ENCODE peak calls at places on chromosomes 3 and 15, in eight cellular contexts. One of them, this sample, is unnamed.
A peak's percentile ranks its signal among the peaks of the same experiment; 100 is the strongest.

GRCh38 chr3:32797776-32798175 is 20.0 kb upstream of the TRIM71 start:
- DNase-seq in HCT116: no peak
- DNase-seq in H1: no peak
- DNase-seq in suprapubic skin: no peak
- DNase-seq in stomach: no peak
- DNase-seq in spleen: no peak
- DNase-seq in K562: no peak
- DNase-seq in prostate gland: no peak
- DNase-seq in this sample: no peak

GRCh38 chr15:45573961-45574629 is 13.1 kb upstream of the BLOC1S6 start:
- DNase-seq in HCT116: peak; percentile 53
- DNase-seq in H1: peak; percentile 63
- DNase-seq in suprapubic skin: no peak
- DNase-seq in stomach: no peak
- DNase-seq in spleen: no peak
- DNase-seq in K562: peak; percentile 25
- DNase-seq in prostate gland: no peak
- DNase-seq in this sample: no peak

GRCh38 chr3:178245385-178245778 is 290.9 kb upstream of the KCNMB2 start:
- DNase-seq in HCT116: no peak
- DNase-seq in H1: no peak
- DNase-seq in suprapubic skin: no peak
- DNase-seq in stomach: no peak
- DNase-seq in spleen: no peak
- DNase-seq in K562: no peak
- DNase-seq in prostate gland: no peak
- DNase-seq in this sample: no peak

GRCh38 chr3:126498936-126499335 is 18.6 kb downstream of the UROC1 start:
- DNase-seq in HCT116: no peak
- DNase-seq in H1: no peak
- DNase-seq in suprapubic skin: no peak
- DNase-seq in stomach: no peak
- DNase-seq in spleen: peak; percentile 66
- DNase-seq in K562: no peak
- DNase-seq in prostate gland: no peak
- DNase-seq in this sample: no peak

GRCh38 chr3:24829011-24829581 is 334.4 kb upstream of the THRB start:
- DNase-seq in HCT116: no peak
- DNase-seq in H1: no peak
- DNase-seq in suprapubic skin: no peak
- DNase-seq in stomach: peak; percentile 62
- DNase-seq in spleen: peak; percentile 75
- DNase-seq in K562: peak; percentile 55
- DNase-seq in prostate gland: peak; percentile 55
- DNase-seq in this sample: no peak

GRCh38 chr15:66100761-66101160 is 152.8 kb downstream of the MEGF11 start:
- DNase-seq in HCT116: no peak
- DNase-seq in H1: no peak
- DNase-seq in suprapubic skin: no peak
- DNase-seq in stomach: no peak
- DNase-seq in spleen: no peak
- DNase-seq in K562: no peak
- DNase-seq in prostate gland: no peak
- DNase-seq in this sample: no peak

GRCh38 chr3:153137626-153138025 is 24.4 kb upstream of the RAP2B start:
- DNase-seq in HCT116: no peak
- DNase-seq in H1: no peak
- DNase-seq in suprapubic skin: no peak
- DNase-seq in stomach: no peak
- DNase-seq in spleen: no peak
- DNase-seq in K562: no peak
- DNase-seq in prostate gland: no peak
- DNase-seq in this sample: no peak

GRCh38 chr3:2097641-2098191 is 950 bp upstream of the CNTN4 start:
- DNase-seq in HCT116: no peak
- DNase-seq in H1: no peak
- DNase-seq in suprapubic skin: no peak
- DNase-seq in stomach: no peak
- DNase-seq in spleen: no peak
- DNase-seq in K562: no peak
- DNase-seq in prostate gland: no peak
- DNase-seq in this sample: no peak

GRCh38 chr3:183064475-183064874 is 34.8 kb downstream of the MCCC1 start:
- DNase-seq in HCT116: no peak
- DNase-seq in H1: peak; percentile 46
- DNase-seq in suprapubic skin: no peak
- DNase-seq in stomach: no peak
- DNase-seq in spleen: no peak
- DNase-seq in K562: no peak
- DNase-seq in prostate gland: no peak
- DNase-seq in this sample: no peak

DNA sequence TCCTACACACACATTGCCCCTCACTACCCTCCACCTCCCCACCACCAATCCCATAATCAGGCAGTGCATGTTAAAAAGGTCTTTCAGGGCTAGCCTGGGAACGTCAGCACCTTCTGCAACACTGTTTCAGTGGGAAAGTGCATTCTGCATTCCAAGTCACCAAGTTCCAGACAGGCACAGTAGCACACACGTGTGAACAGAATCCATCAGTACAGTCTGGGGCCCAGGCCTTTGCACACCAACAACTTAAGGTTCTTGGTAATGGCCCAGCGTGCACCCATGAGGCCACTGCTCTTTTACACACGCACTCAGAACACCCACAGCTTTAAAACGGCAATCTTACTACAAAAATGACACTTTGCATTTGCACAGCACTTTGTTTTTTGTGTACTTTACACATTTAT is 1.2 kb downstream of the ANXA2 start:
- DNase-seq in HCT116: no peak
- DNase-seq in H1: no peak
- DNase-seq in suprapubic skin: no peak
- DNase-seq in stomach: no peak
- DNase-seq in spleen: no peak
- DNase-seq in K562: no peak
- DNase-seq in prostate gland: no peak
- DNase-seq in this sample: no peak
- H3K4me3 ChIP-seq in HCT116: peak overlapping the region; percentile 61
- H3K4me3 ChIP-seq in H1: peak overlapping the region; percentile 58
- H3K4me3 ChIP-seq in suprapubic skin: peak overlapping the region; percentile 96
- H3K4me3 ChIP-seq in stomach: peak overlapping the region; percentile 73
- H3K4me3 ChIP-seq in spleen: peak overlapping the region; percentile 73
- H3K4me3 ChIP-seq in K562: peak overlapping the region; percentile 95
- H3K4me3 ChIP-seq in prostate gland: peak overlapping the region; percentile 79
- H3K4me3 ChIP-seq in this sample: peak overlapping the region; percentile 64

GRCh38 chr3:117622130-117622841 is 912.7 kb downstream of the TUSC7 start:
- DNase-seq in HCT116: no peak
- DNase-seq in H1: no peak
- DNase-seq in suprapubic skin: no peak
- DNase-seq in stomach: no peak
- DNase-seq in spleen: no peak
- DNase-seq in K562: no peak
- DNase-seq in prostate gland: no peak
- DNase-seq in this sample: no peak
- TF ChIP-seq POLR2A in HCT116: no peak
- TF ChIP-seq POLR2A in H1: no peak
- TF ChIP-seq POLR2A in suprapubic skin: no peak
- TF ChIP-seq POLR2A in stomach: no peak
- TF ChIP-seq POLR2A in spleen: no peak
- TF ChIP-seq POLR2A in K562: no peak
- TF ChIP-seq POLR2A in prostate gland: no peak
- TF ChIP-seq POLR2A in this sample: no peak

GRCh38 chr3:157669403-157669802 is 166.2 kb upstream of the VEPH1 start:
- DNase-seq in HCT116: no peak
- DNase-seq in H1: no peak
- DNase-seq in suprapubic skin: no peak
- DNase-seq in stomach: no peak
- DNase-seq in spleen: no peak
- DNase-seq in K562: no peak
- DNase-seq in prostate gland: no peak
- DNase-seq in this sample: no peak
- TF ChIP-seq POLR2AphosphoS5 in HCT116: no peak
- TF ChIP-seq POLR2AphosphoS5 in H1: no peak
- TF ChIP-seq POLR2AphosphoS5 in suprapubic skin: no peak
- TF ChIP-seq POLR2AphosphoS5 in stomach: no peak
- TF ChIP-seq POLR2AphosphoS5 in spleen: no peak
- TF ChIP-seq POLR2AphosphoS5 in K562: no peak
- TF ChIP-seq POLR2AphosphoS5 in prostate gland: no peak
- TF ChIP-seq POLR2AphosphoS5 in this sample: no peak

GRCh38 chr3:124158174-124158812 is 166.4 kb upstream of the ROPN1 start:
- DNase-seq in HCT116: no peak
- DNase-seq in H1: peak; percentile 44
- DNase-seq in suprapubic skin: no peak
- DNase-seq in stomach: no peak
- DNase-seq in spleen: no peak
- DNase-seq in K562: no peak
- DNase-seq in prostate gland: no peak
- DNase-seq in this sample: no peak
- H3K4me3 ChIP-seq in HCT116: no peak overlapping the region
- H3K4me3 ChIP-seq in H1: no peak overlapping the region
- H3K4me3 ChIP-seq in suprapubic skin: no peak overlapping the region
- H3K4me3 ChIP-seq in stomach: no peak overlapping the region
- H3K4me3 ChIP-seq in spleen: no peak overlapping the region
- H3K4me3 ChIP-seq in K562: no peak overlapping the region
- H3K4me3 ChIP-seq in prostate gland: no peak overlapping the region
- H3K4me3 ChIP-seq in this sample: no peak overlapping the region

DNA sequence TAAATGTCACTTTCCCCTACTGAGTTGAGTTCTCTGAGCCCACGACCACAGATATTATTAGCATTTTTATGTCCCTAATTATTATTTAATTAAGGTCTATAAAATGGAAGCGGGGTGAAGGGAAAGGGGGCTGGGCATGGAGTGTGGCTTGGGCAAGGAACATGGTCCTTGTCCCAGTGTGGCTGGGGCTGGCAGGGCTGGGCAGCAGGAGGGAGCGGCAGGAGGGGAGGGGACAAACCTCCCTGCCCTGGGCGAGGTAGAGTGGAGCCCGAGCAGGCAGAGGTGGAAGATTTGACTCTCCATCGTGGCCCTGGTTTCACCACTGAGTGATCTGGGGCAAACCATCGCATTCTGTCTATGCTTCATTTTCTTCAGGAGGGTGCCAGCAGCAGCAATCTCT is 402.9 kb upstream of the C2CD4B start:
- DNase-seq in HCT116: no peak
- DNase-seq in H1: no peak
- DNase-seq in suprapubic skin: no peak
- DNase-seq in stomach: no peak
- DNase-seq in spleen: no peak
- DNase-seq in K562: no peak
- DNase-seq in prostate gland: no peak
- DNase-seq in this sample: no peak
- TF ChIP-seq POLR2A in HCT116: no peak
- TF ChIP-seq POLR2A in H1: no peak
- TF ChIP-seq POLR2A in suprapubic skin: no peak
- TF ChIP-seq POLR2A in stomach: no peak
- TF ChIP-seq POLR2A in spleen: no peak
- TF ChIP-seq POLR2A in K562: no peak
- TF ChIP-seq POLR2A in prostate gland: no peak
- TF ChIP-seq POLR2A in this sample: no peak

This sample was measured in esophagus muscularis mucosa.